ENCODE peak calls at places on chromosomes 7 and 10, in four cellular contexts. P is neural progenitor cell; Q is activated CD4-positive, alpha-beta T cell treated with anti-CD3 and anti-CD28 coated beads, Interleukin-2, amount 50 U/mL, for 4 hours; O is head of caudate nucleus. J is an unnamed sample.

GRCh38 chr7:42645906-42646305 is 266.0 kb downstream of the C7orf25 start:
- DNase-seq in P (no peak), Q (no peak), O (no peak), J (no peak)

GRCh38 chr10:86945361-86946214 is 11.8 kb downstream of the MMRN2 start:
- DNase-seq in P (peak), Q (no peak), O (no peak), J (peak)

GRCh38 chr7:77184990-77185389 is 14.6 kb downstream of the FGL2 start:
- DNase-seq in P (no peak), Q (no peak), O (no peak), J (peak)

GRCh38 chr10:100287756-100288155 is 1.3 kb upstream of the BLOC1S2 start:
- DNase-seq in P (no peak), Q (no peak), O (no peak), J (no peak)

GRCh38 chr7:121960678-121961461 is 87.9 kb downstream of the PTPRZ1 start:
- DNase-seq in P (peak), Q (no peak), O (no peak), J (peak)

GRCh38 chr10:113914936-113915335 is 60.5 kb downstream of the NHLRC2 start:
- DNase-seq in P (no peak), Q (no peak), O (no peak), J (no peak)

GRCh38 chr7:8702807-8703206 is 269.4 kb downstream of the NXPH1 start:
- DNase-seq in P (peak), Q (no peak), O (no peak), J (no peak)

GRCh38 chr7:150978136-150978789 is at the start of gene KCNH2:
- DNase-seq in P (peak), Q (no peak), O (peak), J (peak)

GRCh38 chr10:5944389-5945202 is 32.7 kb downstream of the IL15RA start:
- DNase-seq in P (no peak), Q (no peak), O (no peak), J (peak)

GRCh38 chr7:128032605-128033235 is 1.5 kb upstream of the LRRC4 start:
- DNase-seq in P (no peak), Q (no peak), O (peak), J (peak)

GRCh38 chr7:106421181-106421762 is 136.5 kb upstream of the NAMPT start:
- DNase-seq in P (no peak), Q (no peak), O (peak), J (peak)

GRCh38 chr7:94368371-94368791 is 26.3 kb upstream of the COL1A2 start:
- DNase-seq in P (peak), Q (no peak), O (no peak), J (peak)

GRCh38 chr10:43881657-43882056 is 233.0 kb upstream of the ZNF32 start:
- DNase-seq in P (no peak), Q (no peak), O (no peak), J (no peak)